ENCODE peak calls at places on chromosomes 3 and 15, in ten cellular contexts. T is endothelial cell of umbilical vein, O is HCT116, F is A549, A is neuronal stem cell, N is mesendoderm, Z is fibroblast of lung, U is HepG2, E is H9, C is IMR-90. K is an unnamed sample. For H3K4me1, the result is how much of the 10 kb centered on the place peaks cover.

GRCh38 chr3:30934208-30934550 is 39.7 kb upstream of the GADL1 start:
- DNase-seq in T (peak), O (peak), F (peak), A (no peak), N (peak), Z (peak), U (peak), E (no peak), C (peak), K (no peak)

GRCh38 chr3:127834771-127835170 is 12.5 kb upstream of the MGLL start:
- DNase-seq in T (no peak), O (no peak), F (no peak), A (no peak), N (no peak), Z (no peak), U (no peak), E (no peak), C (no peak), K (no peak)

GRCh38 chr3:4394567-4394966 is 72.5 kb downstream of the SUMF1 start:
- DNase-seq in T (peak), O (no peak), F (no peak), A (no peak), N (no peak), Z (no peak), U (no peak), E (no peak), C (no peak), K (no peak)

GRCh38 chr3:535566-536416 is 339.2 kb downstream of the CHL1 start:
- DNase-seq in T (no peak), O (no peak), F (no peak), A (no peak), N (peak), Z (peak), U (no peak), E (peak), C (peak), K (no peak)

GRCh38 chr15:45714501-45715488 is 80.0 kb downstream of the SQOR start:
- DNase-seq in T (peak), O (peak), F (no peak), A (peak), N (peak), Z (peak), U (peak), E (peak), C (peak), K (peak)

GRCh38 chr15:74958320-74958907 is 1.8 kb upstream of the RPP25 start:
- DNase-seq in T (no peak), O (no peak), F (peak), A (no peak), N (peak), Z (no peak), U (peak), E (peak), C (no peak), K (no peak)

GRCh38 chr3:60047426-60048200 is 997.8 kb upstream of the CFAP20DC start:
- DNase-seq in T (no peak), O (no peak), F (no peak), A (no peak), N (no peak), Z (no peak), U (no peak), E (no peak), C (no peak), K (no peak)

GRCh38 chr3:133840055-133840737 is 34.6 kb downstream of the SRPRB start:
- DNase-seq in T (no peak), O (no peak), F (no peak), A (no peak), N (no peak), Z (no peak), U (no peak), E (no peak), C (no peak), K (no peak)

GRCh38 chr3:177224406-177224805 is 27.1 kb upstream of the TBL1XR1 start:
- DNase-seq in T (no peak), O (no peak), F (no peak), A (no peak), N (no peak), Z (no peak), U (no peak), E (no peak), C (no peak), K (no peak)

GRCh38 chr3:45225465-45226205 is 452 bp downstream of the TMEM158 start:
- DNase-seq in T (no peak), O (no peak), F (no peak), A (peak), N (peak), Z (no peak), U (no peak), E (peak), C (no peak), K (peak)

GRCh38 chr3:155890671-155891190 is 20.3 kb downstream of the GMPS start:
- DNase-seq in T (peak), O (no peak), F (no peak), A (no peak), N (no peak), Z (peak), U (peak), E (no peak), C (peak), K (no peak)

GRCh38 chr15:44102675-44103254 is 92.3 kb downstream of the FRMD5 start:
- DNase-seq in T (peak), O (peak), F (peak), A (peak), N (no peak), Z (peak), U (peak), E (no peak), C (peak), K (no peak)

GRCh38 chr3:32575451-32575850 is 4.8 kb upstream of the DYNC1LI1 start:
- DNase-seq in T (no peak), O (no peak), F (no peak), A (no peak), N (no peak), Z (peak), U (no peak), E (no peak), C (peak), K (no peak)

GRCh38 chr15:27903405-27903804 is 195.7 kb downstream of the OCA2 start:
- DNase-seq in T (no peak), O (no peak), F (no peak), A (no peak), N (no peak), Z (no peak), U (no peak), E (no peak), C (no peak), K (no peak)

GRCh38 chr3:82030932-82031331 is 269.5 kb upstream of the GBE1 start:
- DNase-seq in T (no peak), O (no peak), F (no peak), A (no peak), N (no peak), Z (no peak), U (no peak), E (no peak), C (no peak), K (no peak)

GRCh38 chr15:99122831-99123705 is 18.2 kb downstream of the SYNM start:
- DNase-seq in T (peak), O (no peak), F (no peak), A (no peak), N (no peak), Z (no peak), U (no peak), E (no peak), C (no peak), K (no peak)

GRCh38 chr3:13528217-13528801 is 20.6 kb upstream of the FBLN2 start:
- DNase-seq in T (no peak), O (no peak), F (peak), A (peak), N (peak), Z (no peak), U (peak), E (peak), C (no peak), K (peak)

GRCh38 chr3:64440498-64440897 is 215.2 kb upstream of the PRICKLE2 start:
- DNase-seq in T (peak), O (no peak), F (no peak), A (no peak), N (no peak), Z (peak), U (no peak), E (no peak), C (peak), K (no peak)

GRCh38 chr3:34053631-34054030 is 255.2 kb downstream of the PDCD6IP start:
- DNase-seq in T (no peak), O (no peak), F (no peak), A (no peak), N (no peak), Z (no peak), U (no peak), E (no peak), C (peak), K (no peak)

GRCh38 chr3:53242642-53243041 is 13.2 kb downstream of the TKT start:
- DNase-seq in T (no peak), O (no peak), F (no peak), A (no peak), N (no peak), Z (peak), U (no peak), E (no peak), C (no peak), K (no peak)

GRCh38 chr15:79896131-79896633 is 632 bp downstream of the MTHFS start:
- DNase-seq in T (no peak), O (no peak), F (no peak), A (no peak), N (no peak), Z (no peak), U (peak), E (no peak), C (no peak), K (peak)

GRCh38 chr15:31398677-31399260 is 72.1 kb downstream of the KLF13 start:
- DNase-seq in T (no peak), O (no peak), F (no peak), A (no peak), N (no peak), Z (no peak), U (peak), E (peak), C (no peak), K (no peak)

GRCh38 chr3:129556358-129556695 is 13.4 kb downstream of the H1-8 start:
- DNase-seq in T (no peak), O (no peak), F (no peak), A (no peak), N (no peak), Z (no peak), U (no peak), E (no peak), C (no peak), K (no peak)

GRCh38 chr3:129555176-129555575 is 12.2 kb downstream of the H1-8 start:
- DNase-seq in T (no peak), O (no peak), F (no peak), A (no peak), N (no peak), Z (no peak), U (no peak), E (no peak), C (no peak), K (no peak)

GRCh38 chr3:129554356-129555120 is 11.6 kb downstream of the H1-8 start:
- DNase-seq in T (peak), O (no peak), F (no peak), A (no peak), N (no peak), Z (peak), U (no peak), E (no peak), C (no peak), K (no peak)

GRCh38 chr3:129556890-129557736 is 14.1 kb downstream of the H1-8 start:
- DNase-seq in T (no peak), O (no peak), F (no peak), A (no peak), N (no peak), Z (peak), U (no peak), E (no peak), C (no peak), K (no peak)

DNA sequence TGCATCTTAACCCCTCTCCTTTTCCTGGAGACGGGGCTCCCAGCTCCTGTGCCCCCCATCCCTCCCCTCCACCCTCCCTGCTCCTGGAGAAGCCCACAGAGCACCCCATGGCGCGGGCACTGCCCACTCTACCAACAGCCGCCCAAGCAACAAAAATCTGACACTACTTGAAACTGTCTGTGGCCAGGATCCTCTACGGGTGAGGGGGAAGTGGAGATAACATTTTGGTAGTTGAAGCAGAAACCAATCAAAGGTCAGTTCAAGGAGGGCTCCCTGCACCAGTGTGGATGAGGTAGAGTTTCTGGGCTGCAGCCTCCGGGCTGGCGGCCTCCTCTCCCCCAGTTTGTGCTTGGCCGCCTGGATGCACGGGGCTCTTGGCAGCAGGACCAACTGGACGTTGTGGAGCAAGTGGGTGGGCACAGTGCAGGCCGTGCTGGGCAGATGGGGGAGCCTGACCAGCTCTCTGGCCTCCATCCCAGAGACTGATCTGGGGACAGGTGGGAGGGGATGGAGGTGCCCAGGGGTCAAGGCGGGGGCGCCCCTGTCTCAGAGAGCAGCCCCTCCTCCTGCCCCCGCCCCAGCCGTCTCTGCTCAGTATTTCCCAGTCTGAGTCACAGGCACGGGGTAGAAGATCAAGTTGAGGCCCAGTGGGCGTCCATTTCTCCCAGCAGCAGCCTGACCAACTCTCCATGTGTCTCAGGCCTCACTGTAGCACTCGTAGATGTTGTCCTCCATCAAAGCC is 12.8 kb downstream of the H1-8 start:
- DNase-seq in T (no peak), O (no peak), F (no peak), A (no peak), N (no peak), Z (no peak), U (no peak), E (no peak), C (no peak), K (no peak)
- H3K4me1 ChIP-seq in T (under half), O (under half), F (under half), A (under half), N (under half), Z (under half), U (half or more), E (under half), C (under half), K (under half)

DNA sequence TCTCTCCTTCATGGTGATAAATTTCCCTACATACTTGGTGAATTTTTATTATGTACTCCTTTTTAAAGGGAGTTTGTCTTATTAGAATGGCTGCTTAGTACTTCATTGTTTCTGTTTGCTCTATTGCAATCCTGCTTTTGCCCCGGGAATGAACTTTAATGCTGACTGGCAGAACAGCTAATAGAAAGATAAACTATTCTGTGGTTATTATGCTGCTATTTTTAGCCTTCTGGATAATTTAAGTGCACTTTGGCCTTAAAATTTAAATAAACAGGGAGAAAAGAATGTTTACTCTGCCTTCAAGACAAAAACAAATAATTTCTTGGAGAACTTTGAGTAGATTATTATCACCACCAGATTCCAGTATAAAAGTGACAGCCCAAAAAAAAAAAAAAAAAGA is 413.8 kb upstream of the CCDC54 start:
- DNase-seq in T (peak), O (no peak), F (no peak), A (no peak), N (no peak), Z (peak), U (no peak), E (no peak), C (peak), K (no peak)
- H3K4me2 ChIP-seq in T (no peak), O (no peak), F (no peak), A (no peak), N (no peak), Z (peak), U (no peak), E (no peak), C (peak), K (no peak)

DNA sequence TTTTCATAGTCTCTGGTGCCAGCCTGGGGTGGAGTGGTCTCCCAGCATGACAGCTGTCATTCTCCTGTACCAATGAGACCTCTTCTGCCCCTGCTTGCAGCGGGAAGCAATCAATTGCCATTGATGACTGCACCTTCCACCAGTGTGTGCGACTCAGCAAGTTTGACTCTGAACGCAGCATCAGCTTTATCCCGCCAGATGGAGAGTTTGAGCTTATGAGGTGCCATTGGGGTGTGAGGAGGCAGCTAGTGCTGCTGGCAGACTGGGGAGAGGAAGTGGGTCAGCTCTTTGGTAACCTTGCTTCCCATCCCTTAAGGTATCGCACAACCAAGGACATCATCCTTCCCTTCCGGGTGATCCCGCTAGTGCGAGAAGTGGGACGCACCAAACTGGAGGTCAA is 4.4 kb upstream of the ABCF3 start:
- DNase-seq in T (no peak), O (no peak), F (no peak), A (no peak), N (no peak), Z (no peak), U (no peak), E (no peak), C (no peak), K (no peak)
- H3K4me1 ChIP-seq in T (under half), O (under half), F (under half), A (under half), N (under half), Z (under half), U (under half), E (under half), C (under half), K (under half)

GRCh38 chr15:89307046-89307587 is 27.5 kb downstream of the POLG start:
- DNase-seq in T (peak), O (no peak), F (no peak), A (no peak), N (no peak), Z (peak), U (no peak), E (no peak), C (peak), K (no peak)
- H3K4me2 ChIP-seq in T (no peak), O (no peak), F (peak), A (no peak), N (no peak), Z (no peak), U (no peak), E (no peak), C (no peak), K (no peak)

DNA sequence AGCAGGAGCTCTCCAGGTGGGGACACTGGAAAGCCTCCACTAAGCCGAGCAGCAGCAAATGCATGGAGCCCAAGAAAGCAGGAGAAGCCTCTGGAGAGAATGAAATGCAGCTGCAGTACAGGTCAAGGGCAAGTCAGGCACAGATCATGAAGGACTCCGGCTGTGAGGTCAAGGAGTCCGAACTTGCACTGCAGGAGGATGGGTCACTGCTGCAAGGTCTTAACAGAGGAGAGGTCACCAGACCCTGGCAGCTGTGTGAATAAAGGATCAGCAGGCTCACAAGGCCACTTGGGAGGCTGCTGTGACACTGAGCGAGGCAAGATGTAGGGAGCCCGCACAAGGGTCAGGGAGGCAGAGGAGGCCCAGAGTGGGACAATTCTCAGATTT is 24.8 kb upstream of the SLC41A3 start:
- DNase-seq in T (no peak), O (no peak), F (no peak), A (no peak), N (no peak), Z (no peak), U (no peak), E (no peak), C (no peak), K (no peak)
- H3K4me1 ChIP-seq in T (under half), O (under half), F (under half), A (under half), N (under half), Z (under half), U (under half), E (under half), C (under half), K (under half)

GRCh38 chr3:152235709-152236298 is 32.9 kb upstream of the MBNL1 start:
- DNase-seq in T (peak), O (peak), F (peak), A (no peak), N (peak), Z (no peak), U (peak), E (no peak), C (peak), K (no peak)

GRCh38 chr3:152232001-152232400 is 36.7 kb upstream of the MBNL1 start:
- DNase-seq in T (no peak), O (no peak), F (no peak), A (no peak), N (no peak), Z (no peak), U (no peak), E (no peak), C (no peak), K (no peak)

GRCh38 chr3:152236741-152237140 is 32.0 kb upstream of the MBNL1 start:
- DNase-seq in T (peak), O (no peak), F (no peak), A (no peak), N (peak), Z (no peak), U (no peak), E (no peak), C (peak), K (no peak)

GRCh38 chr3:152232679-152233078 is 36.0 kb upstream of the MBNL1 start:
- DNase-seq in T (no peak), O (no peak), F (no peak), A (no peak), N (no peak), Z (no peak), U (no peak), E (no peak), C (no peak), K (no peak)

DNA sequence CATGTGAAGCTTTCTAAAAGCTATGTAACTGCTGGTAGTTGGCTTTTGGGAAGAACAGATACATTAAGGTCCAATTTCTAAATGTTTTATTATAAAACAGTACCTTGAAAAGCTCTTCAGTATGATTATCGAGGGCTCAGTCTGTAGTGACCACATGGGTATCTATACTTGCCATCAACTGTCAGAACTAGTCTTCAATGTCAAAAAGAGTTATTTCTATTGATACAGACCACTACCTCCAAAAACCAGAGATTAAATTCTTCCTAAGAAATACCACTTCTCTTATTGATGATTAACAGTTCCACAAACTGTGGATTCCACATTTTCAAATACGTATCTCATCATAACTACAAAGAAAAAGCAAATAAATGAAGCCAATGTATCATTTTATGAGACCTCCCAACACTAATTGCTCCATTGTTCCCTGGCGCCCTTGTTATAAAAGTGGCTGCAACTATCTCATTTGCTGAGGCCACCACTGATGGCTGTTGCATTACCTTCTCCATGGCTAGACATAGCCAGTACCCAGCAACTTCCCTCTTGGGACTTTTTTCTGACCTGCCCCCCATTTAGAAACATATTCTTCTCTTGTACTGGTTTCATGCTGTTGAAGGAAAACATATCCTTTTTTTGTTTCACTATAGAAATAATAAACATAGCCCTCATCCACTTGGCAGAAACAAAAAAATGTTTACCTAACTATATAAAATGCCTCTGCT is 33.9 kb upstream of the MBNL1 start:
- DNase-seq in T (no peak), O (no peak), F (no peak), A (no peak), N (no peak), Z (no peak), U (no peak), E (no peak), C (no peak), K (no peak)
- H3K4me2 ChIP-seq in T (no peak), O (no peak), F (peak), A (no peak), N (no peak), Z (no peak), U (no peak), E (no peak), C (no peak), K (no peak)

K was measured in Karpas-422.